ENCODE peak calls at places on chromosomes 4 and X, in six cellular contexts. F is mammary epithelial cell, J is IMR-90, Z is aorta, A is heart left ventricle, H is PC-3. Y is an unnamed sample. For H3K9me3, the result is how much of the 10 kb centered on the place peaks cover.

GRCh38 chr4:57442834-57443291 is 332.7 kb upstream of the IGFBP7 start:
- DNase-seq in F (peak), J (peak), Z (no peak), A (no peak), H (peak), Y (peak)

GRCh38 chr4:92615049-92615448 is 311.3 kb downstream of the GRID2 start:
- DNase-seq in F (no peak), J (no peak), Z (no peak), A (no peak), H (no peak), Y (no peak)

GRCh38 chrX:15497865-15498264 is 2.7 kb upstream of the BMX start:
- DNase-seq in F (peak), J (peak), Z (no peak), A (no peak), H (peak), Y (peak)

GRCh38 chrX:38514014-38514854 is 47.1 kb upstream of the TSPAN7 start:
- DNase-seq in F (no peak), J (no peak), Z (no peak), A (no peak), H (no peak), Y (no peak)

GRCh38 chr4:153241970-153242847 is 38.0 kb downstream of the TRIM2 start:
- DNase-seq in F (no peak), J (peak), Z (no peak), A (no peak), H (no peak), Y (no peak)

GRCh38 chrX:130079824-130080406 is 30.4 kb downstream of the ELF4 start:
- DNase-seq in F (peak), J (peak), Z (no peak), A (no peak), H (peak), Y (peak)

GRCh38 chr4:15585331-15585730 is 69.8 kb downstream of the FBXL5 start:
- DNase-seq in F (no peak), J (no peak), Z (no peak), A (no peak), H (no peak), Y (no peak)

GRCh38 chr4:185839204-185839712 is 27.3 kb upstream of the SORBS2 start:
- DNase-seq in F (peak), J (peak), Z (peak), A (peak), H (peak), Y (peak)

GRCh38 chr4:27176400-27176799 is 315.8 kb downstream of the STIM2 start:
- DNase-seq in F (peak), J (peak), Z (no peak), A (no peak), H (peak), Y (peak)

GRCh38 chr4:110623710-110624015 is 786 bp upstream of the PITX2 start:
- DNase-seq in F (no peak), J (no peak), Z (no peak), A (no peak), H (no peak), Y (no peak)
- H3K9me3 ChIP-seq in F (under half), J (under half), Z (under half), A (under half), H (under half), Y (under half)

DNA sequence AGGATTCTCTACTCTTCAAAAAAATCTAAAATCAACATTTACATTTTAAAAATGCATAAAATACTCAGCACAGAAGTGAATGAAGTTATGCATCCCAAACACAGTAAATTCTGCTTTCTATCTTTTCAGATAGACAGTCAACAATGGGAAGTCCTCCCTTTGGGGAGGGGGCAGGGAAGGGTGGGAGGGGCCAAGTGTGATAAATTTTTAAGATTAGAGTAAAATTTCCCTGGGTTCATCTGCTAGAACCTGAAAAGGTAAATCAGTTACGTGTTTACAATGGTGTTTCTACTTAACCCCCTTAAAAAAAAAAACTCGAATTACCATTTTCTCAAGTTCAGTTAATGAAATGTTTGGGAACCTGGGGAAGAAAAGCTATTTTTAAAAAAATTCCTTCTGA is 9.2 kb downstream of the PITX2 start:
- DNase-seq in F (no peak), J (no peak), Z (no peak), A (no peak), H (no peak), Y (no peak)
- H3K9me3 ChIP-seq in F (under half), J (under half), Z (under half), A (under half), H (under half), Y (under half)

GRCh38 chr4:780730-781492 is 45.0 kb downstream of the CPLX1 start:
- DNase-seq in F (no peak), J (peak), Z (peak), A (no peak), H (no peak), Y (peak)

GRCh38 chr4:781493-782216 is 44.3 kb downstream of the CPLX1 start:
- DNase-seq in F (peak), J (peak), Z (peak), A (peak), H (peak), Y (peak)

GRCh38 chr4:777520-778262 is 48.2 kb downstream of the CPLX1 start:
- DNase-seq in F (no peak), J (no peak), Z (peak), A (no peak), H (no peak), Y (no peak)

GRCh38 chr4:776743-777441 is 49.0 kb downstream of the CPLX1 start:
- DNase-seq in F (no peak), J (no peak), Z (no peak), A (peak), H (no peak), Y (no peak)

GRCh38 chr4:779555-779954 is 46.4 kb downstream of the CPLX1 start:
- DNase-seq in F (no peak), J (no peak), Z (peak), A (peak), H (no peak), Y (no peak)
- H3K9me3 ChIP-seq in F (under half), J (under half), Z (under half), A (under half), H (under half), Y (under half)

GRCh38 chr4:385934-386707 is 48.5 kb downstream of the ZNF141 start:
- DNase-seq in F (no peak), J (no peak), Z (no peak), A (no peak), H (no peak), Y (no peak)
- H3K9me3 ChIP-seq in F (under half), J (half or more), Z (under half), A (under half), H (under half), Y (under half)

GRCh38 chr4:337143-337931 is at the start of gene ZNF141:
- DNase-seq in F (peak), J (peak), Z (peak), A (peak), H (peak), Y (peak)

GRCh38 chr4:337932-338758 is 531 bp downstream of the ZNF141 start:
- DNase-seq in F (peak), J (peak), Z (no peak), A (peak), H (no peak), Y (peak)

GRCh38 chr4:336893-337142 is 796 bp upstream of the ZNF141 start:
- DNase-seq in F (no peak), J (no peak), Z (no peak), A (no peak), H (peak), Y (no peak)

GRCh38 chr4:338759-339097 is 1.1 kb downstream of the ZNF141 start:
- DNase-seq in F (peak), J (no peak), Z (no peak), A (no peak), H (no peak), Y (no peak)

DNA sequence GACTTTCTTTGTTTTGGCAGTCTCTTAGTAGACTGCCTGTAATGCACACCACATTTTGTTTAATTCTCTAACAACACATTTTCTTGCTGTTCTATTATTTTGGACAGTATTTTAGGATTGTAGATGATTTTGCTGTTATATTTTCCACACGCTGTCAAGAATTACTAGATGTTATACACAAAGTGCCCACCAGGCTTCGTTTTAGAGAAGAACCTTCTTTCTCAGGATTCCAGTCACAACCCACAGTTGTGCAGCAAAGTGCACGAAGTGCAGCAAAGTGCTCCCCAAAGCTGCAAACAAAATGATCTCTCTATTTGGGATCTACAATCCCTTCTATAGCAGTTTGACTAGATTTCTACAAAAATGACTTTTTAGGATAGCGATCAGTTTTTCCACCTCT is 2.4 kb downstream of the ZNF141 start:
- DNase-seq in F (no peak), J (no peak), Z (no peak), A (no peak), H (no peak), Y (peak)
- H3K9me3 ChIP-seq in F (under half), J (under half), Z (under half), A (under half), H (under half), Y (under half)

GRCh38 chr4:17981063-17981462 is 40.5 kb downstream of the LCORL start:
- DNase-seq in F (no peak), J (peak), Z (no peak), A (no peak), H (peak), Y (peak)

DNA sequence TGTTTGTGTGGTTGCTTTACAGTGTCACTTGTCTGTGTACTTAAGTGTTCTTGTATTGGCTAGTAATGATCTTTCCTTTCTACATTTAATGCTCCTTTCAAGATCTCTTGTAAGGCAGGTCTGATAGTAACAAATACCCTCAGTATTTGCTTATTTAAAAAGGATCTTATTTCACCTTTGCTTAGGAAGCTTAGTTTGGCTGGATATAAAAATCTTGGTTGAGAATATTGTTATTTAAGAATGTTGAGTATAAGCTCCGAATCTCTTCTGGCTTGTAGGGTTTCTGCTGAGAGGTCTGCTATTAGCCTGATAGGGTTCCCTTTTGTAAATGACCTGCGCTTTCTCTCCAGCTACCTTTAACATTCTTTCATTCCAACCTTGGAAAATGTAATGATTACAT is 35.7 kb downstream of the LCORL start:
- DNase-seq in F (no peak), J (no peak), Z (no peak), A (no peak), H (no peak), Y (no peak)
- H3K9me3 ChIP-seq in F (under half), J (under half), Z (under half), A (under half), H (under half), Y (under half)

GRCh38 chr4:129082302-129082701 is 11.0 kb downstream of the SCLT1 start:
- DNase-seq in F (no peak), J (no peak), Z (no peak), A (no peak), H (no peak), Y (no peak)
- H3K9me3 ChIP-seq in F (under half), J (under half), Z (under half), A (under half), H (under half), Y (under half)

GRCh38 chr4:38795087-38795486 is 9.5 kb downstream of the TLR1 start:
- DNase-seq in F (peak), J (no peak), Z (no peak), A (no peak), H (no peak), Y (no peak)
- H3K9me3 ChIP-seq in F (under half), J (under half), Z (under half), A (under half), H (under half), Y (under half)

DNA sequence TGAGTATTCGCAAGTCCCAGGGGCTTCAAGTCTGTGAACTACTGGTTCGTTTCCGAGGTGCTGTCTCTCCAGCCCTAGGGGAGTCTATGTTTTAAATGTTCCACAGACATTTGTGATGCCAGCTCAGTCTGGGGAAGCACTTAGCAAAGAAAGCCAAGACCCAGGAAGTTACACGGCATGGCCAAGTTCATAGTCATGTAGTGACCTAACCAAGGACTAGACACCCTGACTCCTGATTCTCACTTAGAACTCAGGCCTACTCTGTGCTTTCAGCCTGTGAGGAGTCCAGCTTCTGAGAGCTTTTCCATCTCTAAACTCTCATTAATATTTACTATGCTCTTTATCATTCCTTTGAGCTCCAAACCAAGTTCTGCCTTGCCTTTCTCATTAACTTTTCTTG is 105.3 kb upstream of the FAM9C start:
- DNase-seq in F (no peak), J (no peak), Z (no peak), A (no peak), H (no peak), Y (peak)
- H3K9me3 ChIP-seq in F (under half), J (under half), Z (under half), A (under half), H (under half), Y (under half)